ENCODE peak calls at places on chromosomes 3 and 15, in six cellular contexts. Q, Z, I, A, S and H are unnamed samples.

GRCh38 chr3:41846850-41847249 is 115.1 kb downstream of the ULK4 start:
- DNase-seq in Q (no peak), Z (no peak), I (no peak), A (no peak), S (no peak), H (peak; percentile 4)

GRCh38 chr3:64954995-64955636 is 267.3 kb upstream of the ADAMTS9 start:
- DNase-seq in Q (no peak), Z (no peak), I (no peak), A (peak; percentile 51), S (peak; percentile 34), H (no peak)

GRCh38 chr3:126781889-126782491 is 78.0 kb downstream of the CHCHD6 start:
- DNase-seq in Q (no peak), Z (peak; percentile 49), I (peak; percentile 34), A (no peak), S (no peak), H (peak; percentile 95)

GRCh38 chr3:107987036-107987557 is 103.7 kb downstream of the CD47 start:
- DNase-seq in Q (peak; percentile 75), Z (no peak), I (peak; percentile 94), A (peak; percentile 83), S (peak; percentile 90), H (peak; percentile 97)

GRCh38 chr3:195159819-195160175 is 111.2 kb downstream of the XXYLT1 start:
- DNase-seq in Q (no peak), Z (no peak), I (no peak), A (no peak), S (no peak), H (peak; percentile 81)

GRCh38 chr15:99536422-99537033 is 29.3 kb upstream of the MEF2A start:
- DNase-seq in Q (no peak), Z (peak; percentile 16), I (peak; percentile 59), A (no peak), S (no peak), H (peak; percentile 78)

GRCh38 chr3:4512895-4513616 is 19.9 kb downstream of the ITPR1 start:
- DNase-seq in Q (no peak), Z (no peak), I (no peak), A (peak; percentile 84), S (no peak), H (no peak)

GRCh38 chr3:71065764-71066013 is 517.8 kb downstream of the FOXP1 start:
- DNase-seq in Q (no peak), Z (no peak), I (no peak), A (no peak), S (no peak), H (no peak)

GRCh38 chr3:149258714-149259113 is 37.1 kb upstream of the CP start:
- DNase-seq in Q (no peak), Z (no peak), I (no peak), A (no peak), S (no peak), H (no peak)

GRCh38 chr3:100865442-100865841 is 127.8 kb downstream of the ABI3BP start:
- DNase-seq in Q (no peak), Z (no peak), I (no peak), A (no peak), S (peak; percentile 42), H (peak; percentile 27)

GRCh38 chr3:136366289-136366688 is 116.1 kb downstream of the PCCB start:
- DNase-seq in Q (no peak), Z (no peak), I (no peak), A (no peak), S (no peak), H (peak; percentile 69)

GRCh38 chr3:111947179-111947727 is 31.6 kb upstream of the ABHD10 start:
- DNase-seq in Q (no peak), Z (no peak), I (no peak), A (no peak), S (no peak), H (peak; percentile 80)

GRCh38 chr15:26891448-26891881 is 24.6 kb downstream of the GABRA5 start:
- DNase-seq in Q (peak; percentile 47), Z (peak; percentile 29), I (peak; percentile 27), A (peak; percentile 87), S (peak; percentile 52), H (peak; percentile 67)

GRCh38 chr3:183116051-183116614 is 16.8 kb upstream of the MCCC1 start:
- DNase-seq in Q (no peak), Z (no peak), I (no peak), A (peak; percentile 76), S (peak; percentile 42), H (no peak)

GRCh38 chr15:91852741-91853500 is 587 bp upstream of the SLCO3A1 start:
- DNase-seq in Q (peak; percentile 83), Z (no peak), I (peak; percentile 79), A (peak; percentile 79), S (peak; percentile 79), H (peak; percentile 65)

GRCh38 chr15:48682949-48683651 is 37.6 kb upstream of the FBN1 start:
- DNase-seq in Q (peak; percentile 64), Z (no peak), I (peak; percentile 31), A (no peak), S (peak; percentile 51), H (peak; percentile 91)

GRCh38 chr15:96367436-96368200 is 37.1 kb downstream of the NR2F2 start:
- DNase-seq in Q (no peak), Z (no peak), I (no peak), A (no peak), S (no peak), H (no peak)

GRCh38 chr15:33126559-33127290 is 67.8 kb downstream of the FMN1 start:
- DNase-seq in Q (peak; percentile 71), Z (peak; percentile 88), I (peak; percentile 78), A (peak; percentile 73), S (peak; percentile 68), H (peak; percentile 96)

GRCh38 chr3:45861043-45861846 is 19.3 kb upstream of the LZTFL1 start:
- DNase-seq in Q (no peak), Z (no peak), I (no peak), A (no peak), S (no peak), H (no peak)

GRCh38 chr15:58182460-58183163 is 44.4 kb downstream of the AQP9 start:
- DNase-seq in Q (peak; percentile 30), Z (no peak), I (no peak), A (peak; percentile 74), S (no peak), H (peak; percentile 40)

GRCh38 chr3:52339612-52340011 is 23.5 kb downstream of the DNAH1 start:
- DNase-seq in Q (no peak), Z (peak; percentile 21), I (peak; percentile 42), A (peak; percentile 41), S (no peak), H (peak; percentile 87)

GRCh38 chr3:50612234-50612972 is 829 bp upstream of the CISH start:
- DNase-seq in Q (no peak), Z (no peak), I (no peak), A (no peak), S (no peak), H (no peak)

GRCh38 chr3:11150256-11150655 is 4.0 kb upstream of the HRH1 start:
- DNase-seq in Q (no peak), Z (no peak), I (no peak), A (no peak), S (no peak), H (no peak)

GRCh38 chr15:49037546-49037940 is 8.7 kb downstream of the SECISBP2L start:
- DNase-seq in Q (no peak), Z (no peak), I (no peak), A (no peak), S (no peak), H (no peak)

GRCh38 chr15:77603616-77604406 is 28.9 kb downstream of the LINGO1 start:
- DNase-seq in Q (no peak), Z (no peak), I (no peak), A (peak; percentile 53), S (no peak), H (no peak)

GRCh38 chr3:107523361-107524213 is 825 bp downstream of the BBX start:
- DNase-seq in Q (peak; percentile 49), Z (no peak), I (peak; percentile 31), A (peak; percentile 62), S (peak; percentile 55), H (peak; percentile 33)

GRCh38 chr3:8525893-8526292 is 24.3 kb downstream of the LMCD1 start:
- DNase-seq in Q (no peak), Z (no peak), I (no peak), A (no peak), S (no peak), H (no peak)

GRCh38 chr3:129211772-129212171 is 28.1 kb upstream of the CNBP start:
- DNase-seq in Q (peak; percentile 67), Z (peak; percentile 82), I (peak; percentile 51), A (peak; percentile 80), S (peak; percentile 85), H (peak; percentile 62)

GRCh38 chr15:58475573-58476524 is 44.1 kb downstream of the LIPC start:
- DNase-seq in Q (no peak), Z (peak; percentile 82), I (peak; percentile 46), A (peak; percentile 28), S (no peak), H (peak; percentile 97)

GRCh38 chr3:126329927-126330725 is 27.1 kb downstream of the KLF15 start:
- DNase-seq in Q (no peak), Z (no peak), I (no peak), A (no peak), S (no peak), H (no peak)

GRCh38 chr15:101179341-101180153 is 72.3 kb downstream of the CHSY1 start:
- DNase-seq in Q (no peak), Z (no peak), I (no peak), A (no peak), S (no peak), H (peak; percentile 95)

GRCh38 chr15:81783586-81783985 is 262.2 kb downstream of the MEX3B start:
- DNase-seq in Q (no peak), Z (no peak), I (no peak), A (no peak), S (no peak), H (no peak)

GRCh38 chr3:156819842-156820686 is 6.1 kb upstream of the LEKR1 start:
- DNase-seq in Q (no peak), Z (no peak), I (no peak), A (no peak), S (no peak), H (peak; percentile 55)

GRCh38 chr3:81242871-81243270 is 518.6 kb downstream of the GBE1 start:
- DNase-seq in Q (no peak), Z (no peak), I (no peak), A (no peak), S (no peak), H (peak; percentile 5)
- H3K4me3 ChIP-seq in Q (no peak overlapping the region), Z (no peak overlapping the region), I (no peak overlapping the region), A (no peak overlapping the region), S (no peak overlapping the region), H (no peak overlapping the region)

DNA sequence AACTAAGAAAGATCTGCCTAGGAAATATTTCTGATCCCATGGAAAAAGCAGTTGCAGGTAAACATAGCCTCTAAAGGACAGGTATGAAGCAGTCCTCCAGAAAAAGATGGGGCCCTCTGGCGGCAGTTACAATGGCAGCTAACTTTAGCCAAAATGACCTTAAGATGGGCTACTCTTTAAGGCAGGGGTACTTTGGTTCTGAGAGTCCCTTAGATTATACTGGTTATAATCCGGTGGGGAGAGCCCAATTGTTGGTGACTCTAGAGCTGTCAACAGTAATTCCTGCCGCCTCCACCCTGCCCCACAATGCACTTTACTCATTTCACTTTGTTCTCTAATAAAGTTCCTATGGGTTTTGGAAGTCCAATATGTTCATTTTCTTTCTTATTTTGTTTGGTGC is 412.8 kb upstream of the WNT5A start:
- DNase-seq in Q (no peak), Z (no peak), I (no peak), A (peak; percentile 3), S (no peak), H (no peak)
- TF ChIP-seq CTCF in Q (no peak), Z (peak; percentile 42), I (no peak), A (peak; percentile 31), S (no peak), H (peak; percentile 43)

GRCh38 chr15:39951561-39951960 is 17.6 kb downstream of the EIF2AK4 start:
- DNase-seq in Q (no peak), Z (no peak), I (no peak), A (no peak), S (no peak), H (no peak)
- H3K4me3 ChIP-seq in Q (no peak overlapping the region), Z (no peak overlapping the region), I (no peak overlapping the region), A (no peak overlapping the region), S (no peak overlapping the region), H (no peak overlapping the region)

GRCh38 chr3:166837535-166837934 is 542.6 kb downstream of the ZBBX start:
- DNase-seq in Q (no peak), Z (no peak), I (no peak), A (no peak), S (no peak), H (no peak)
- TF ChIP-seq CTCF in Q (peak; percentile 18), Z (peak; percentile 51), I (no peak), A (peak; percentile 45), S (no peak), H (no peak)